ENCODE peak calls at places on chromosomes 3 and 15, in four cellular contexts. C is prostate gland, G is tibial artery, K is AG09309. E is an unnamed sample.

GRCh38 chr15:96053039-96054021 is 277.2 kb upstream of the NR2F2 start:
- DNase-seq in C (peak), G (no peak), K (no peak), E (peak)

GRCh38 chr15:87570186-87570585 is 686.4 kb downstream of the NTRK3 start:
- DNase-seq in C (no peak), G (no peak), K (no peak), E (no peak)

GRCh38 chr3:69008980-69009379 is 4.5 kb downstream of the EOGT start:
- DNase-seq in C (no peak), G (no peak), K (no peak), E (no peak)

GRCh38 chr3:122890077-122890484 is 95.2 kb downstream of the SLC49A4 start:
- DNase-seq in C (peak), G (peak), K (peak), E (peak)

GRCh38 chr3:104102386-104102785 is 1264.3 kb upstream of the ALCAM start:
- DNase-seq in C (no peak), G (no peak), K (peak), E (peak)

GRCh38 chr3:71862374-71863145 is 77.6 kb upstream of the PROK2 start:
- DNase-seq in C (no peak), G (no peak), K (peak), E (no peak)

GRCh38 chr3:33363113-33363800 is 76.9 kb downstream of the UBP1 start:
- DNase-seq in C (no peak), G (no peak), K (no peak), E (no peak)

GRCh38 chr3:138912237-138912636 is 34.7 kb downstream of the FOXL2 start:
- DNase-seq in C (no peak), G (no peak), K (no peak), E (no peak)

GRCh38 chr3:14521611-14522010 is 18.5 kb downstream of the GRIP2 start:
- DNase-seq in C (no peak), G (no peak), K (no peak), E (no peak)

GRCh38 chr15:31478781-31479221 is 152.2 kb downstream of the KLF13 start:
- DNase-seq in C (no peak), G (no peak), K (no peak), E (no peak)

GRCh38 chr3:42265059-42265991 is 660 bp downstream of the CCK start:
- DNase-seq in C (no peak), G (no peak), K (no peak), E (no peak)

GRCh38 chr3:188510366-188510765 is 356.4 kb downstream of the LPP start:
- DNase-seq in C (no peak), G (no peak), K (no peak), E (peak)

DNA sequence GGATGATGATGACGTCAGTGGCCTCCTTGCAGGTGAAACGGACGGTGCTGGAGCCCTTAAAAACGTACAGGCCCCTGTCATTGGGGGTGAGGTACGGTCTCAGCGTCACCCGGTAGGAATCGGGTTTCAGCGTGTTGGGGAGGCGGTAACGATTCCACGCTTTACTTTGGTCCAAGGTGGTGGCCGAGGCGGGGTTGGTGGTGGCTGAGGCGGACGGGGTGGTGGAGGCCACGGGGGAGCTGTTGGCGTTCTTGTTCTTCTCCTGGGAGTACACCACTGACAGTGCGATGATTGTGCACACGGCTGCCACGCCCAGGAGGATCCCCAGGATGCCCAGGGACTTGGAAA is 8.5 kb downstream of the ANPEP start:
- DNase-seq in C (no peak), G (no peak), K (no peak), E (no peak)
- H3K4me3 ChIP-seq in C (no peak), G (no peak), K (no peak), E (no peak)

DNA sequence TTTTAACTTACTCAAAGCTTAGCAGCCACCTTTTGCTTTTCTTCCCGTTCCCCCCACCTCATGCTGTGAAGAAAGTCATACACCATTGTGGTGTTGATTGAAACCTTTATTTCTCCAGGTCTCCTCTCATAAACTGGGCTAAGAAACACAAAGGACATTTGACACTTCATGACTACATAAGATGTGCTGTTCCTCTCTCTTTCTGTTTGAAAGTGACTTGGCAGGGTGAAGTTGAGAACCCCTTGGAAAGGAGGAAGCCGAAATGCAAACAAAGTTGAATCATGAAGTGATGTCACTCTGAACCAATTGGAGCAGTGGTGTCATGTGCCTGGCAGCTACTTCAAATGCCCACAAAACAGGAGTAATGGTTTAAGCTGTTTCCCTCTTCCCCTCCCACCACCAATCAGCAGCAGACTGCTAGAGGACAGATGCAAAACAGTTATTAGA is 174.7 kb downstream of the IGF1R start:
- DNase-seq in C (no peak), G (no peak), K (no peak), E (no peak)
- H3K4me3 ChIP-seq in C (no peak), G (no peak), K (no peak), E (no peak)

GRCh38 chr15:84599906-84600305 is 903 bp upstream of the ZSCAN2 start:
- DNase-seq in C (no peak), G (no peak), K (no peak), E (no peak)
- H3K4me3 ChIP-seq in C (no peak), G (peak), K (peak), E (peak)

DNA sequence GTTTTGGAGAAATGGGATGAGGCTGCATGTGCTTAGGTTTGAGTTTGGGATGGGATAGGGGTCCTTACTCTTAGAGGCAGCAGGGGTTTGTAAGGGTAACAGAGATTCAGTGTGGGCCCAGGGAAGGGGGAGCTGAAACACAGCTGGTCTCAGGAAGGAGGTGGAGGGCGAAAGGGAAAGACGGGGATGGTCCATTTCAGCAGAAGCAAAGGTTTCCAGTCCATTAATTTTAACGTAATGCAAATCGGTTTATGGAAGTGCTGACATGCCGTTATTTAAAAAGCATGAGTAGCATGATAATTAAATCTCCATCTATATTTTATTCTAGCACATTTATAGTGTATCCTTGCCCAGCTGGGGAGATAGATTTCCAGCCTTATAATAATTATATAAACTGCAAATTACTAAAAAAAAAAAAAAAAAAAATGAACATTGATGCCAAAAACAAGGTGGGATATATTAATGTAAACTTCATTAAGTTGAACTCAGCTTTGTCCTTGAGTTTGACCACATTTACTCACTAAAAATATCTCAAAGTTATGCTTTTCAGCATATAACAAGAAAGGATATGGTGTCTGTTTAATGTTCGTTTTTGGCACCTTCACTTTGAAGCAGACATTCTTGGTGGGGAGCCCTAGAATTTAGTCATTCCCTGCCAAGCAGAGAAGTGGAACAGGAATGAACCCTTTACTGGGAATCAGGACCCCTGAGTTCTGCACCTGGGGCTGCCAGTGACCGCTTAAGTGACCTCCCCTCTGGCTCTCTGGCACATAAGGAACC is 234.7 kb downstream of the THSD4 start:
- DNase-seq in C (no peak), G (no peak), K (no peak), E (no peak)
- H3K4me3 ChIP-seq in C (no peak), G (no peak), K (no peak), E (no peak)

GRCh38 chr3:58708116-58708791 is 41.7 kb upstream of the FAM3D start:
- DNase-seq in C (no peak), G (no peak), K (no peak), E (no peak)
- H3K4me3 ChIP-seq in C (no peak), G (no peak), K (no peak), E (no peak)

DNA sequence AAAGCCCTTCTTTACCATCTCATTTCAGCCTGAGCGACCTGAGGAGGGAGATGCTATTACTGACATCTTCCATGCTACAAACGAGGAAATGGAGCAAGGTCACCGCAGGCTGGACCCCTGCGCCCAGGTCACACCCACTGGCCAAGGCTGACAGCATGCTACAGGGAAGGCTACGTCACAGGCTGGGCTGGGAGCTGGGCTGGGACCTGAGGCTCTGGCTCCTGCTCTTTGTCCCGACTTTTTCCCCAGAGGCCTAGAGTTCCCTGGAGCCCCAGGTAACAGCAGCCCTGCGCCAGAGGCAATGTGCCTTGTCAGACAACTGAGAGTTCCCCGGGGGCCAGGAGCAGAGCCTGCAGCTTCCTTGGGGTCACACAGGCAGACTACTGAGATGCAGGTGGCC is 87.2 kb downstream of the IQSEC1 start:
- DNase-seq in C (no peak), G (no peak), K (no peak), E (no peak)
- H3K4me3 ChIP-seq in C (no peak), G (no peak), K (no peak), E (no peak)

GRCh38 chr3:49120096-49120437 is 556 bp downstream of the USP19 start:
- DNase-seq in C (no peak), G (no peak), K (no peak), E (no peak)

GRCh38 chr3:49120438-49121135 is at the start of gene USP19:
- DNase-seq in C (peak), G (peak), K (peak), E (peak)

GRCh38 chr3:49121244-49121671 is 635 bp upstream of the USP19 start:
- DNase-seq in C (no peak), G (no peak), K (no peak), E (no peak)

GRCh38 chr3:49119036-49119435 is 1.6 kb downstream of the USP19 start:
- DNase-seq in C (no peak), G (no peak), K (no peak), E (no peak)

DNA sequence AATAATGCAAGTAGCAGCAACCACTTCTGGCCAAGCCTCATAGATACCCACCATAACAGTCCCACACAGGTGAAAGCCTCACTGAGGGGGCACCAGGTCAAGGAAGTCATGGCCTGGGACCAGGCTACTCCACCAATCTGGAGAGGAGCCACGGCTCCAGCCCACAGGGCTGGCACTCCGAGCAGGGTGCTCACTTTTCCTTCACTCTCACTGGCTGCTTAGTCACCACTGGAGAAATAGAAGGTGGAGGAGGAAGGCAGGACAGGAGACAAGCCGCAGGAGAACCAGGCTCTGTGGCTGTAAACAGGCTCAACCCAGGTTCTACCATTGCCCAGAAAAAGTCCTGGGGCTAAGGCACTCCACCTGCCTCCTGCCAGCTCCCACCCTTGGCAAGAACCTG is 1.2 kb downstream of the USP19 start:
- DNase-seq in C (no peak), G (no peak), K (no peak), E (no peak)
- H3K4me3 ChIP-seq in C (peak), G (peak), K (peak), E (peak)

DNA sequence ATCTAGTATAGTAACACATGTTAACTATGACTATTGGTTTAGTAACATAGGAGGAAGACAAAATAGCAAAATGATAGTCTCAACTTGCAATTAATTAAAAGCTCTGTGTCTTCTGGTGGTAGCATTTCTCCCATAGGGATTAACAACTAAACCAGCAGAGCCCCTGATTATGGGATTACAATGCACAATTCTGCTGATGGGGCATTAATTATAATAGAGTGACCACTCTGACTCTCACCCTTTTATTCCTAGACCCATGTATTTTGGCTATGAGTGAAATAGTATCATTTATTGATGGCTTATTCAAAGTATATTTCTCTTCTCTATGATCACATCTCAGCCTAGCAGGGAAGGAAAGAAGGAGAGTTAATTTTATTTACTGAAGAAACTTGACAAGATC is 17.5 kb upstream of the GOLGA8B start:
- DNase-seq in C (no peak), G (no peak), K (no peak), E (no peak)
- H3K4me3 ChIP-seq in C (no peak), G (no peak), K (no peak), E (no peak)

DNA sequence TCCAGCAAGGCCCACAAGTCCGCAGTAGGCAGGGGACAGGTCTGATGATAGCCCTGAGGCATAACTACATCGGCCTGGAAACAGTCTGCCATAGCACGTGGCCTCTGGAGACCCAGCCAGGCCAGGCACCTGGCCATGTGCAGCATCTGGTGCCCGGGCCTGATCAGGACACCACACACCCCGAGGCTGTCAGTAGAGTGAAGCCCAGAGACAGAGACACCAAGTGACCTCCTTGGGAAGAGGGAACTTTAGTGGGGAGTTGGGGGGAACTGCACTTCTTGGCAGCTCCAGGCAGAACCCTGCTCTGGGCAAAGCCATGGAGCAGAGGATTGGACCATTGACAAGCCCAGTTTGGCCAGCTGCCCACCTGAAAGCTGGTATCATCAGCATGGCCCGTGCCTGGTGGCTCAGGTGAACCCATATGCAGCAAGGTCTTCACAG is 1.2 kb downstream of the SHISA5 start:
- DNase-seq in C (peak), G (peak), K (no peak), E (peak)
- H3K4me3 ChIP-seq in C (peak), G (peak), K (peak), E (peak)

GRCh38 chr3:28576590-28577220 is 228.1 kb upstream of the AZI2 start:
- DNase-seq in C (no peak), G (no peak), K (no peak), E (no peak)
- H3K4me3 ChIP-seq in C (peak), G (peak), K (no peak), E (no peak)

E was measured in LNCaP clone FGC.